ENCODE peak calls at places on chromosomes 4 and X, in six cellular contexts. X is heart left ventricle, J is K562, F is ovary, A is thyroid gland, D is uterus. Y is an unnamed sample.
A peak's percentile ranks its signal among the peaks of the same experiment; 100 is the strongest.

GRCh38 chr4:184335520-184335919 is 117.8 kb upstream of the ENPP6 start:
- DNase-seq in X (no peak), J (no peak), F (no peak), A (no peak), D (no peak), Y (no peak)

GRCh38 chr4:107801766-107802211 is 22.9 kb upstream of the SGMS2 start:
- DNase-seq in X (no peak), J (no peak), F (no peak), A (peak; percentile 64), D (no peak), Y (no peak)

GRCh38 chr4:41144812-41145211 is 69.5 kb downstream of the APBB2 start:
- DNase-seq in X (no peak), J (no peak), F (no peak), A (no peak), D (no peak), Y (no peak)

GRCh38 chr4:145531193-145531592 is 49.5 kb downstream of the SMAD1 start:
- DNase-seq in X (peak; percentile 27), J (no peak), F (no peak), A (peak; percentile 65), D (no peak), Y (peak; percentile 13)

GRCh38 chr4:4791299-4791798 is 68.1 kb upstream of the MSX1 start:
- DNase-seq in X (no peak), J (no peak), F (no peak), A (no peak), D (peak; percentile 23), Y (no peak)

GRCh38 chrX:30906726-30907125 is 17.7 kb upstream of the TAB3 start:
- DNase-seq in X (no peak), J (no peak), F (no peak), A (no peak), D (no peak), Y (no peak)

GRCh38 chr4:186719925-186720694 is 3.5 kb downstream of the FAT1 start:
- DNase-seq in X (no peak), J (peak; percentile 44), F (no peak), A (no peak), D (no peak), Y (no peak)

GRCh38 chrX:10166731-10167149 is 10.0 kb downstream of the CLCN4 start:
- DNase-seq in X (no peak), J (no peak), F (no peak), A (no peak), D (no peak), Y (no peak)

GRCh38 chrX:120457766-120458180 is 11.3 kb downstream of the LAMP2 start:
- DNase-seq in X (no peak), J (no peak), F (no peak), A (peak; percentile 27), D (no peak), Y (no peak)

GRCh38 chr4:7651461-7651921 is 216.8 kb upstream of the PSAPL1 start:
- DNase-seq in X (no peak), J (no peak), F (peak; percentile 69), A (peak; percentile 29), D (peak; percentile 52), Y (no peak)

GRCh38 chr4:155734065-155734464 is 24.8 kb upstream of the GUCY1B1 start:
- DNase-seq in X (peak; percentile 43), J (no peak), F (no peak), A (no peak), D (no peak), Y (no peak)

GRCh38 chr4:157172011-157172410 is 48.5 kb upstream of the GRIA2 start:
- DNase-seq in X (no peak), J (no peak), F (no peak), A (no peak), D (no peak), Y (no peak)
- TF ChIP-seq CTCF in X (no peak), J (no peak), F (no peak), A (no peak), D (no peak), Y (no peak)

GRCh38 chrX:43557792-43558191 is 98.3 kb upstream of the MAOA start:
- DNase-seq in X (peak; percentile 27), J (peak; percentile 45), F (peak; percentile 50), A (peak; percentile 55), D (peak; percentile 27), Y (peak; percentile 65)

GRCh38 chrX:43552166-43552565 is 103.9 kb upstream of the MAOA start:
- DNase-seq in X (no peak), J (no peak), F (no peak), A (no peak), D (no peak), Y (peak; percentile 20)

GRCh38 chrX:43559643-43560042 is 96.5 kb upstream of the MAOA start:
- DNase-seq in X (peak; percentile 16), J (peak; percentile 11), F (peak; percentile 44), A (peak; percentile 50), D (peak; percentile 39), Y (peak; percentile 65)

GRCh38 chrX:43552703-43553102 is 103.4 kb upstream of the MAOA start:
- DNase-seq in X (no peak), J (no peak), F (no peak), A (no peak), D (no peak), Y (no peak)

DNA sequence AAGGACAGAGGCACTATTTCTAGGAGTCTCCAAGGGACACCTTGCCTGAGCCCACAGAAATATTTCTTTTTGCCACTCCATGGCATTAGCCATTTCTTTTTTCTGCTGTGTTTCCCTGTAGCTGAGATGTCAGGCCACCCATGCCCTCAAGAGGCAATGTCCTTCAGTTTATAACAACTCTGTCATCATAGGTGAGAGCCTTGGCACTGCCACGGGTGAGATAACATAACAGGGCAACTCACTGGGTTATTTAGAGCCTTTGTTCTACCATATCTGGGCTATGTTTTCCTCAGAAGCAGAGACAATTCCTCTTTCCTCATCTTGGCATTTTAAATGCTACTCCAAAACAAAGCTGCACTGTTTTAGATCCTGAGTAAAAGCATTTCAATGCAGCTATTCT is 99.9 kb upstream of the MAOA start:
- DNase-seq in X (no peak), J (no peak), F (no peak), A (peak; percentile 68), D (no peak), Y (no peak)
- H3K27ac ChIP-seq in X (no peak overlapping the region), J (no peak overlapping the region), F (no peak overlapping the region), A (no peak overlapping the region), D (no peak overlapping the region), Y (no peak overlapping the region)

GRCh38 chrX:24391843-24392242 is 31.4 kb downstream of the SUPT20HL1 start:
- DNase-seq in X (no peak), J (no peak), F (no peak), A (no peak), D (no peak), Y (no peak)
- H3K27me3 ChIP-seq in X (no peaks in the 10 kb centered on the region), J (no peaks in the 10 kb centered on the region), F (no peaks in the 10 kb centered on the region), A (no peaks in the 10 kb centered on the region), D (no peaks in the 10 kb centered on the region), Y (no peaks in the 10 kb centered on the region)

GRCh38 chrX:109629310-109629709 is 4.3 kb upstream of the KCNE5 start:
- DNase-seq in X (no peak), J (no peak), F (no peak), A (no peak), D (no peak), Y (no peak)

GRCh38 chrX:109632906-109633504 is 8.0 kb upstream of the KCNE5 start:
- DNase-seq in X (no peak), J (peak; percentile 36), F (no peak), A (peak; percentile 8), D (no peak), Y (no peak)

GRCh38 chrX:109638158-109638557 is 13.2 kb upstream of the KCNE5 start:
- DNase-seq in X (no peak), J (no peak), F (no peak), A (no peak), D (no peak), Y (no peak)

DNA sequence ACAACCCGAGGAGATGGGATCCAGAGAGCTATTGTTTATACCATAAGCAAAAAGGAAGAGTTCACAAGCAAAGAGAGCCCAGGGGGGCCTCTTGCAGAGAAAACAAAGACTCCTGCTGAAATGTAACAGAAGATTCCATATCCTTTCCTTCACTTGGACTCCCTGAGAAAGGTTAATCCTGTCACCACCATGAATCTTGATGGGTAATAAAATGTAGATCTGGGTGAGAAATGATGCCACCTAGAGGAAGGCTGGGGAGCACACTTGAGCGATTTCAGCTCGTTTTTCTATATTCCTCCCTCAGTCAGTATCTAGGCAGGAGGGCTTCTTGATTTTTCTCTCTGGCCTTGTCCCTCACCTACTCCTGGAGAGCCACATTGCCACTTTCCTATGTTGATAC is 10.2 kb upstream of the KCNE5 start:
- DNase-seq in X (no peak), J (peak; percentile 24), F (no peak), A (no peak), D (no peak), Y (no peak)
- TF ChIP-seq CTCF in X (peak; percentile 42), J (peak; percentile 51), F (no peak), A (peak; percentile 37), D (no peak), Y (peak; percentile 30)

GRCh38 chrX:56113785-56114436 is 118.2 kb upstream of the KLF8 start:
- DNase-seq in X (no peak), J (no peak), F (no peak), A (no peak), D (no peak), Y (no peak)

GRCh38 chrX:56120242-56120641 is 111.9 kb upstream of the KLF8 start:
- DNase-seq in X (no peak), J (no peak), F (no peak), A (no peak), D (no peak), Y (no peak)

GRCh38 chrX:56114437-56114787 is 117.7 kb upstream of the KLF8 start:
- DNase-seq in X (no peak), J (no peak), F (no peak), A (no peak), D (no peak), Y (no peak)
- H3K27ac ChIP-seq in X (no peak overlapping the region), J (no peak overlapping the region), F (no peak overlapping the region), A (no peak overlapping the region), D (no peak overlapping the region), Y (no peak overlapping the region)

DNA sequence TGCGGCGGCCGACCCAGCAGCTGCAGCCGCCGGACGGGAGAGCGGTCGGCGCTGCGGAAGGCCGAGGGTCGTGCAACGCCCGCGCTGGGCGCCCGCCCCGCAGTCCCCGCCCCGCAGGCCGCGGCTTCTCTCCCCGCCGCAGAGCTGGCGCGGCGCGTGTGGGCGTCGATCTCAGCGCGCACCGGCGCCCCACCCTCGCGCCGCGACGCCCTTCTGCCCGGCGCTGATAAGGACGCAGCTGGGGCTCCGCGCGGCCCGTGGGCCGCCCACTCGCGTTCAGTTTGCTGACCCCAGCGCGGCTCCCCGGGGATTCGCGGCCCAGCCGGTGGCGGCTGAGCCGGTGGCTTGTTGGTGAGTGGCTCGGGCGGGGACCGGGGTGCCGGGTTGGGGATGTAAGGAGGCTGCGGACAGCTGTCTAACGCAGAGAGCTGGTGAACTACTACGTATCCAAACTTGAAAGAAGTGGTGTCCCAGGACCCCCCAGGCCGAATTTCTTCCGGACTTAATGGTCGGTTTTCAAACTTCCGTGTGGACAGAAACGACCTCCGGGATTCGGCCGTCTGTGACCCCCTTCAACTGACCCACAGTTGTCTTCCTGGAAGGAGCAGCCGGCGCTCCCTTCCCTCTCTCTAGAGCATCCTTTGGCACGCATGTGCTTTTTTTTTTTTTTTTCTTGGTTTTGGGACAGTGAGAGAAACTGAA is 1.6 kb downstream of the FHDC1 start:
- DNase-seq in X (peak; percentile 27), J (peak; percentile 87), F (peak; percentile 49), A (peak; percentile 38), D (peak; percentile 21), Y (peak; percentile 41)
- H3K27me3 ChIP-seq in X (peaks cover 61% of the 10 kb centered on the region), J (peaks cover 17% of the 10 kb centered on the region), F (no peaks in the 10 kb centered on the region), A (no peaks in the 10 kb centered on the region), D (no peaks in the 10 kb centered on the region), Y (peaks cover 45% of the 10 kb centered on the region)

Y was measured in transverse colon.